ENCODE peak calls at places on chromosome 20, in eight cellular contexts. One of them, this sample, is unnamed.

GRCh38 chr20:60485012-60485760 is 527.0 kb downstream of the CDH26 start:
- DNase-seq in ovary: no peak
- DNase-seq in H1: no peak
- DNase-seq in sigmoid colon: no peak
- DNase-seq in A549: no peak
- DNase-seq in K562: no peak
- DNase-seq in tibial nerve: no peak
- DNase-seq in GM12878: no peak
- DNase-seq in this sample: no peak

GRCh38 chr20:57440678-57441509 is 49.7 kb downstream of the RBM38 start:
- DNase-seq in ovary: peak; percentile 82
- DNase-seq in H1: no peak
- DNase-seq in sigmoid colon: peak; percentile 97
- DNase-seq in A549: peak; percentile 29
- DNase-seq in K562: no peak
- DNase-seq in tibial nerve: peak; percentile 22
- DNase-seq in GM12878: no peak
- DNase-seq in this sample: peak; percentile 81

GRCh38 chr20:35306931-35307517 is 14.8 kb upstream of the FAM83C start:
- DNase-seq in ovary: no peak
- DNase-seq in H1: peak; percentile 80
- DNase-seq in sigmoid colon: no peak
- DNase-seq in A549: peak; percentile 84
- DNase-seq in K562: peak; percentile 58
- DNase-seq in tibial nerve: peak; percentile 28
- DNase-seq in GM12878: no peak
- DNase-seq in this sample: peak; percentile 63

GRCh38 chr20:62142252-62143117 is 709 bp downstream of the PSMA7 start:
- DNase-seq in ovary: peak; percentile 54
- DNase-seq in H1: no peak
- DNase-seq in sigmoid colon: no peak
- DNase-seq in A549: no peak
- DNase-seq in K562: no peak
- DNase-seq in tibial nerve: no peak
- DNase-seq in GM12878: no peak
- DNase-seq in this sample: peak; percentile 36

GRCh38 chr20:41290804-41291389 is 26.6 kb downstream of the ZHX3 start:
- DNase-seq in ovary: no peak
- DNase-seq in H1: no peak
- DNase-seq in sigmoid colon: no peak
- DNase-seq in A549: no peak
- DNase-seq in K562: no peak
- DNase-seq in tibial nerve: no peak
- DNase-seq in GM12878: no peak
- DNase-seq in this sample: no peak

GRCh38 chr20:59207742-59208357 is 44.2 kb downstream of the ZNF831 start:
- DNase-seq in ovary: no peak
- DNase-seq in H1: peak; percentile 80
- DNase-seq in sigmoid colon: no peak
- DNase-seq in A549: peak; percentile 29
- DNase-seq in K562: peak; percentile 63
- DNase-seq in tibial nerve: no peak
- DNase-seq in GM12878: peak; percentile 2
- DNase-seq in this sample: peak; percentile 66

GRCh38 chr20:41005361-41005729 is 23.3 kb upstream of the TOP1 start:
- DNase-seq in ovary: peak; percentile 76
- DNase-seq in H1: no peak
- DNase-seq in sigmoid colon: peak; percentile 97
- DNase-seq in A549: peak; percentile 85
- DNase-seq in K562: no peak
- DNase-seq in tibial nerve: peak; percentile 88
- DNase-seq in GM12878: no peak
- DNase-seq in this sample: peak; percentile 94

GRCh38 chr20:32155017-32155965 is 45.8 kb downstream of the TM9SF4 start:
- DNase-seq in ovary: peak; percentile 51
- DNase-seq in H1: peak; percentile 62
- DNase-seq in sigmoid colon: peak; percentile 87
- DNase-seq in A549: peak; percentile 41
- DNase-seq in K562: no peak
- DNase-seq in tibial nerve: peak; percentile 66
- DNase-seq in GM12878: peak; percentile 20
- DNase-seq in this sample: peak; percentile 71

GRCh38 chr20:20655883-20656282 is 56.6 kb downstream of the RALGAPA2 start:
- DNase-seq in ovary: no peak
- DNase-seq in H1: no peak
- DNase-seq in sigmoid colon: no peak
- DNase-seq in A549: no peak
- DNase-seq in K562: no peak
- DNase-seq in tibial nerve: no peak
- DNase-seq in GM12878: no peak
- DNase-seq in this sample: no peak

GRCh38 chr20:9792674-9793073 is 46.2 kb downstream of the PAK5 start:
- DNase-seq in ovary: no peak
- DNase-seq in H1: no peak
- DNase-seq in sigmoid colon: no peak
- DNase-seq in A549: no peak
- DNase-seq in K562: no peak
- DNase-seq in tibial nerve: no peak
- DNase-seq in GM12878: no peak
- DNase-seq in this sample: no peak

GRCh38 chr20:9794831-9795230 is 44.0 kb downstream of the PAK5 start:
- DNase-seq in ovary: no peak
- DNase-seq in H1: no peak
- DNase-seq in sigmoid colon: no peak
- DNase-seq in A549: no peak
- DNase-seq in K562: no peak
- DNase-seq in tibial nerve: no peak
- DNase-seq in GM12878: no peak
- DNase-seq in this sample: no peak

GRCh38 chr20:9789136-9789535 is 49.7 kb downstream of the PAK5 start:
- DNase-seq in ovary: no peak
- DNase-seq in H1: no peak
- DNase-seq in sigmoid colon: no peak
- DNase-seq in A549: no peak
- DNase-seq in K562: no peak
- DNase-seq in tibial nerve: no peak
- DNase-seq in GM12878: no peak
- DNase-seq in this sample: no peak
- TF ChIP-seq EP300 in ovary: no peak
- TF ChIP-seq EP300 in H1: no peak
- TF ChIP-seq EP300 in sigmoid colon: no peak
- TF ChIP-seq EP300 in A549: no peak
- TF ChIP-seq EP300 in K562: no peak
- TF ChIP-seq EP300 in tibial nerve: no peak
- TF ChIP-seq EP300 in GM12878: no peak
- TF ChIP-seq EP300 in this sample: no peak

DNA sequence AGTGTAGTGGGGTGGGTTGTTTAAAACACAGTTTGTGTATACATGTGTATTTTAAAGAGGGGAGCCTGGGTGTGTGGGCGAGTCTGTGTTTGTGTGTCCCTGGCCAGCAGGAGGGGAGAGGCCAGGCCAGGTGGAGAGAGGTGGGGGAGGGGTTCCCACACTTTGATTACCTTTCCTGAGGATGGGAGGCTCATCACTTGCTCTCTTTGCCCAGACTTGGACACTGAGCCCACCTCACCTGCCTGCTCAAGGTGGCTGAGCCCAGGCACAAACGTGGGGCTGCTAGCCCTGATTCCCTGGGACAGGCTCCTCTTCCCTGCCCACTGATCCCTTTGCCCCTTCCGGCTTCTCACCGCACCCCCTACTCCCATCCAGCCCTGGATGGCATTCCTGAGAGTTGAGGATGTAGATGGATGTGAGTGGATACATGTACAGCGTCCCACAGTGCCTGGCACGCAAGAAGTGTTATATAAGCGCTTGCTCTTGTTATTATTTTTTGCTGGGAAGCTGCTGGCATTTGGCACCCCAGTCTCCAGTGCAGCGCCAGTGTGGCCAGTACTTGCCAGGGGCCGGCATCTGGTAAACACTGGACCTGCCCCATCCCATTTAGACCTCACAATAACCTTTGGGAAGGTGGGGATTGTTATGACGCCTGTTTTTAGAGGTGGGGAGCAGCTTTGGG is 2.7 kb downstream of the CEBPB start:
- DNase-seq in ovary: peak; percentile 49
- DNase-seq in H1: no peak
- DNase-seq in sigmoid colon: peak; percentile 76
- DNase-seq in A549: no peak
- DNase-seq in K562: peak; percentile 60
- DNase-seq in tibial nerve: peak; percentile 45
- DNase-seq in GM12878: no peak
- DNase-seq in this sample: no peak
- TF ChIP-seq POLR2A in ovary: no peak
- TF ChIP-seq POLR2A in H1: no peak
- TF ChIP-seq POLR2A in sigmoid colon: no peak
- TF ChIP-seq POLR2A in A549: no peak
- TF ChIP-seq POLR2A in K562: no peak
- TF ChIP-seq POLR2A in tibial nerve: peak; percentile 11
- TF ChIP-seq POLR2A in GM12878: no peak
- TF ChIP-seq POLR2A in this sample: no peak

GRCh38 chr20:46928580-46929132 is 34.0 kb downstream of the EYA2 start:
- DNase-seq in ovary: no peak
- DNase-seq in H1: no peak
- DNase-seq in sigmoid colon: peak; percentile 73
- DNase-seq in A549: no peak
- DNase-seq in K562: no peak
- DNase-seq in tibial nerve: peak; percentile 61
- DNase-seq in GM12878: no peak
- DNase-seq in this sample: no peak
- TF ChIP-seq EP300 in ovary: no peak
- TF ChIP-seq EP300 in H1: no peak
- TF ChIP-seq EP300 in sigmoid colon: no peak
- TF ChIP-seq EP300 in A549: no peak
- TF ChIP-seq EP300 in K562: no peak
- TF ChIP-seq EP300 in tibial nerve: peak; percentile 52
- TF ChIP-seq EP300 in GM12878: no peak
- TF ChIP-seq EP300 in this sample: no peak

DNA sequence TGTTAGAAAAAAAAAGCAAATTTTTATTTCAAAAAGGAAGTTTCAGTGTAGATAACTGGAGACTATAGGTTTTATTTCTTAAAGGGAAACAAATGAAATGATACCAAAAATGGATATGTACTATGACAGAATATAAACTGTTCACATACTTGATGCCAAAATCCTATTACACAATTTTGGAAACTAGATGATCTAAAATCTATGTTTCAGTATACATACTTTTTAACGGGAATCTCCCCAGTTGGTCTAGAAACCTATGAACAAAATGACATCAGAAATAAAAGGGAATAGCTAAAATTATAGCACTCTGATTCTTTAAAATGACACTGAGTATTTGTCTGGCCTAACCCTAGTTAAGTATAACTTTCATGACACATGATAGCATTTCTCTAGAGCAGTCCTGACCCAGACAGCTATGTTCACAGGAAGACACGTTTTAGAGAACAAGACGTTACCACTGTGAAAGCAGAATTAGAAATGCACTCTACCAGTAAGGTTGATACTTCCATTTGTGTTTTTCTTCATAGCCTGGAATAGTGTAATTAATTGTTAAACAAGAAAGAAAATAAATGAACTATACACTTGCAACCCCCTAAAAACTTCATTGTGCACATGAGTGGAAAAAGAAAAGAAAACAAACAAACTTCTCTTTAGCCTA is 3.4 kb downstream of the OSER1 start:
- DNase-seq in ovary: no peak
- DNase-seq in H1: no peak
- DNase-seq in sigmoid colon: no peak
- DNase-seq in A549: no peak
- DNase-seq in K562: no peak
- DNase-seq in tibial nerve: no peak
- DNase-seq in GM12878: no peak
- DNase-seq in this sample: no peak
- TF ChIP-seq POLR2A in ovary: no peak
- TF ChIP-seq POLR2A in H1: no peak
- TF ChIP-seq POLR2A in sigmoid colon: no peak
- TF ChIP-seq POLR2A in A549: no peak
- TF ChIP-seq POLR2A in K562: no peak
- TF ChIP-seq POLR2A in tibial nerve: no peak
- TF ChIP-seq POLR2A in GM12878: no peak
- TF ChIP-seq POLR2A in this sample: no peak

GRCh38 chr20:23254505-23254904 is 96.1 kb upstream of the NXT1 start:
- DNase-seq in ovary: no peak
- DNase-seq in H1: no peak
- DNase-seq in sigmoid colon: no peak
- DNase-seq in A549: no peak
- DNase-seq in K562: no peak
- DNase-seq in tibial nerve: no peak
- DNase-seq in GM12878: no peak
- DNase-seq in this sample: no peak

GRCh38 chr20:23254034-23254433 is 96.6 kb upstream of the NXT1 start:
- DNase-seq in ovary: no peak
- DNase-seq in H1: peak; percentile 29
- DNase-seq in sigmoid colon: no peak
- DNase-seq in A549: no peak
- DNase-seq in K562: no peak
- DNase-seq in tibial nerve: no peak
- DNase-seq in GM12878: no peak
- DNase-seq in this sample: no peak

GRCh38 chr20:23255106-23255505 is 95.5 kb upstream of the NXT1 start:
- DNase-seq in ovary: no peak
- DNase-seq in H1: peak; percentile 28
- DNase-seq in sigmoid colon: no peak
- DNase-seq in A549: no peak
- DNase-seq in K562: no peak
- DNase-seq in tibial nerve: no peak
- DNase-seq in GM12878: no peak
- DNase-seq in this sample: no peak

GRCh38 chr20:23257106-23257761 is 93.4 kb upstream of the NXT1 start:
- DNase-seq in ovary: no peak
- DNase-seq in H1: peak; percentile 30
- DNase-seq in sigmoid colon: no peak
- DNase-seq in A549: no peak
- DNase-seq in K562: no peak
- DNase-seq in tibial nerve: no peak
- DNase-seq in GM12878: no peak
- DNase-seq in this sample: no peak

DNA sequence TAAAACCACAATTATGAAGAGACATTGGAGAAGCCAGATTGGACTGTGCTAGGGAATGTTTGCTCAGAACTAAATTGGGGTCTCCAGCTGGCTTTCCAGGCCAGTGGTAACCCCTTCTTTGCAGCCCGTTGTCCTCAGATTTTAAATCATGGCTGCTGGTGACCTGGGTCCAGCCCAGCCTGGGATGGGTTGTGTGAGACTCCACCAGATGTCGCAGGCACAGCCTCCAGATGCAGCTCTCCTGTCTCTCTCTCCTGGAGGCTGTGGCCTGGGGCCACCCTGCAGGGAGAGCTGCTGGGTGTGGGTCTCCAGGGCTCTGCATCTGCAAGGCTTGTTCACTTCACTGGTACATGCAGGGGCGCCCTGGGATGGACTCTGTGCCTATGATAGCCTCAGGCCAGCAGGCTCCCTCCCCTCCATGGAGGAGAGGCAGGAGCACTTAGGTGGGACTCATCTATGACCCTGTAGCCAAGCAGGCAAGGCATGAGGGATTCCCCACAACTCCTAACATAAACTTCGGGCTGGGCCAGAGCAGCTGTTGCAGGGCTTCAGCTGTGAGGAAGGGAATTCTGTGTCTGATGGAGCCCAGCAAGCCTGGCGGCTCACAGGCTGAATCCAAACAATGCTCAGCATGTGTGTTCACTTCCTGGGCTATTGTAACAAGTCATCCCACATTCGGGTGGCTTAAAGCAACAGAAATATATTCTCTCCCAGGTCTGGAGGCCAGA is 94.8 kb upstream of the NXT1 start:
- DNase-seq in ovary: no peak
- DNase-seq in H1: peak; percentile 43
- DNase-seq in sigmoid colon: no peak
- DNase-seq in A549: no peak
- DNase-seq in K562: no peak
- DNase-seq in tibial nerve: no peak
- DNase-seq in GM12878: no peak
- DNase-seq in this sample: no peak
- TF ChIP-seq EP300 in ovary: no peak
- TF ChIP-seq EP300 in H1: no peak
- TF ChIP-seq EP300 in sigmoid colon: no peak
- TF ChIP-seq EP300 in A549: no peak
- TF ChIP-seq EP300 in K562: no peak
- TF ChIP-seq EP300 in tibial nerve: no peak
- TF ChIP-seq EP300 in GM12878: no peak
- TF ChIP-seq EP300 in this sample: no peak

This sample was measured in stomach.